ENCODE peak calls at places on chromosomes 3 and 15, in six cellular contexts. J, Z, W, V, D and Q are unnamed samples.

GRCh38 chr3:13002398-13003124 is 70.7 kb downstream of the IQSEC1 start:
- DNase-seq in J (no peak), Z (no peak), W (peak; percentile 89), V (no peak), D (no peak), Q (no peak)

GRCh38 chr3:15610083-15610482 is 8.5 kb downstream of the BTD start:
- DNase-seq in J (peak; percentile 74), Z (no peak), W (no peak), V (no peak), D (no peak), Q (peak; percentile 41)

GRCh38 chr3:12303532-12303931 is 14.7 kb downstream of the PPARG start:
- DNase-seq in J (no peak), Z (no peak), W (no peak), V (no peak), D (no peak), Q (no peak)

GRCh38 chr15:101240364-101240763 is 11.5 kb downstream of the CHSY1 start:
- DNase-seq in J (no peak), Z (no peak), W (no peak), V (no peak), D (no peak), Q (no peak)

GRCh38 chr15:71052356-71052755 is 62.9 kb upstream of the THSD4 start:
- DNase-seq in J (no peak), Z (no peak), W (no peak), V (no peak), D (no peak), Q (no peak)

GRCh38 chr15:74403981-74404563 is 29.7 kb downstream of the SEMA7A start:
- DNase-seq in J (no peak), Z (no peak), W (peak; percentile 95), V (no peak), D (no peak), Q (peak; percentile 59)

GRCh38 chr15:67547836-67548531 is 5.5 kb downstream of the MAP2K5 start:
- DNase-seq in J (no peak), Z (no peak), W (no peak), V (no peak), D (no peak), Q (no peak)

GRCh38 chr15:79640206-79640605 is 208.1 kb downstream of the MINAR1 start:
- DNase-seq in J (no peak), Z (no peak), W (no peak), V (peak; percentile 28), D (no peak), Q (no peak)

GRCh38 chr3:155211940-155212339 is 81.5 kb downstream of the STRIT1 start:
- DNase-seq in J (no peak), Z (no peak), W (no peak), V (no peak), D (no peak), Q (no peak)

GRCh38 chr3:51500632-51501131 is 867 bp upstream of the DCAF1 start:
- DNase-seq in J (no peak), Z (no peak), W (no peak), V (peak; percentile 24), D (no peak), Q (peak; percentile 22)

GRCh38 chr3:13013994-13014754 is 59.1 kb downstream of the IQSEC1 start:
- DNase-seq in J (no peak), Z (no peak), W (no peak), V (no peak), D (no peak), Q (no peak)

GRCh38 chr3:183349421-183350157 is 78.8 kb downstream of the MCF2L2 start:
- DNase-seq in J (no peak), Z (no peak), W (no peak), V (no peak), D (no peak), Q (no peak)

GRCh38 chr15:71800190-71800589 is 10.2 kb upstream of the NR2E3 start:
- DNase-seq in J (no peak), Z (no peak), W (no peak), V (no peak), D (no peak), Q (no peak)

GRCh38 chr3:10278501-10278900 is 14.2 kb downstream of the GHRL start:
- DNase-seq in J (no peak), Z (no peak), W (no peak), V (no peak), D (no peak), Q (no peak)
- H3K4me1 ChIP-seq in J (peaks cover 16% of the 10 kb centered on the region), Z (no peaks in the 10 kb centered on the region), W (peaks cover 4% of the 10 kb centered on the region), V (peaks cover 4% of the 10 kb centered on the region), D (peaks cover 6% of the 10 kb centered on the region), Q (no peaks in the 10 kb centered on the region)

DNA sequence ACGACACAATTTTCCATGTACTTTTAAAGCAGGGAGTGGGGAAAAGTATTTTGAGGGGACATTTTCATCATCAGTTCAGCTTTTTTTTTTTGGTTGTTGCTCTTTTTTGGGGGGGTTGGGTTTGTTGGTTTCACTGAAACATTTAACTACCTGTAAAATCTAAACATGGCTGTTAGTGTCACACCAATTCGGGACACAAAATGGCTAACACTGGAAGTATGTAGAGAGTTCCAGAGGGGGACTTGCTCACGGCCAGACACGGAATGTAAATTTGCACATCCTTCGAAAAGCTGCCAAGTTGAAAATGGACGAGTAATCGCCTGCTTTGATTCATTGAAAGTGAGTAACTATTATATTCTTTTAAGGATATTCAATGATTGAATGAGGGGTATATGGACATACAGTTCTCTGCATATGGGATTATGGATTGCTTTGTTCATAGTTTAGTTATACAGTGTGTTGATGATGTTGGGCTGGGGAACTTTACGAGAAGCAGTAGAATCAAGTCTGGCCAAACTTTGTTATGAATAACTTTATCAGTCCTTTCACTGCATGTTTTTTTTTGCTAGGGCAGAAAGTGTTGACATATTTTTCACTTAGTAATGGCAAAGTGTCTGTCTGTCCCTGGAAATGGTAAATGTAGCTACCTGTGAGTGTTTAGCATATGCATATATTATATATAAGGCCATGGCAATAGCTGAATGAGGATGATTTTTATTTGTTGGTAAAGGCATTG is 31.5 kb downstream of the MBNL1 start:
- DNase-seq in J (no peak), Z (no peak), W (no peak), V (no peak), D (no peak), Q (no peak)
- H3K4me1 ChIP-seq in J (peaks cover 53% of the 10 kb centered on the region), Z (no peaks in the 10 kb centered on the region), W (peaks cover 40% of the 10 kb centered on the region), V (peaks cover 38% of the 10 kb centered on the region), D (peaks cover 73% of the 10 kb centered on the region), Q (peaks cover 5% of the 10 kb centered on the region)

DNA sequence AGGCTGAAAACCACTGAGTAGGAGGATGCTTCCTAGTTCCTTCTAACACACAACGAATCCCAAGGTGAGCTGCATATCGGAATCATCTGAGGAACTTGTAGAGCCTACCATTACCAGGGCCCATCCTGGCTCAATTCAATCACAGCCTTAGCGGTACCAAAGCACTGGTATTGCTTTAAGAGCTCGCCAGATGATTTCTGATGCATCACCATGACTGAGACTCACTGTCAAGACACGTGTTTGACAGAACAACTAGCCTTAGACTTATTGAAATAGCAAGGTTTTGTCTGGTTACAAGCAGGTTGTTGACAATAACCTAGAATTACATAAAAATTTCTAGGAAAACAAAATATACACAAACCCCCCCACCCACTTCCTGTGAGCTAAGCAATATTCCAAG is 68.5 kb downstream of the CBLB start:
- DNase-seq in J (no peak), Z (no peak), W (no peak), V (no peak), D (no peak), Q (no peak)
- H3K4me1 ChIP-seq in J (peaks cover 14% of the 10 kb centered on the region), Z (no peaks in the 10 kb centered on the region), W (peaks cover 37% of the 10 kb centered on the region), V (peaks cover 14% of the 10 kb centered on the region), D (no peaks in the 10 kb centered on the region), Q (peaks cover 4% of the 10 kb centered on the region)

DNA sequence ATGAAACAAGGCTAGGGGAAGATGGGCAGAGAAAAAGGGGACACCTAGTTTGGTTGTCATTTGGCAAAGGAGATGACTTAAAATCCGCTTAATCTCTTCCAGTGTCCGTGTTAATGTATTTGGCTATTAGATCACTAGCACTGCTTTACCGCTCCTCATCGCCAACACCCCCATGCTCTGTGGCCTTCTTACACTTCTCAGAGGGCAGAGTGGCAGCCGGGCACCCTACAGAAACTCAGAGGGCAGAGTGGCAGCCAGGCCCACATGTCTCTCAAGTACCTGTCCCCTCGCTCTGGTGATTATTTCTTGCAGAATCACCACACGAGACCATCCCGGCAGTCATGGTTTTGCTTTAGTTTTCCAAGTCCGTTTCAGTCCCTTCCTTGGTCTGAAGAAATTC is 39.6 kb downstream of the DNASE1L3 start:
- DNase-seq in J (no peak), Z (no peak), W (no peak), V (no peak), D (no peak), Q (no peak)
- H3K4me1 ChIP-seq in J (no peaks in the 10 kb centered on the region), Z (no peaks in the 10 kb centered on the region), W (no peaks in the 10 kb centered on the region), V (peaks cover 17% of the 10 kb centered on the region), D (peaks cover 20% of the 10 kb centered on the region), Q (peaks cover 17% of the 10 kb centered on the region)

DNA sequence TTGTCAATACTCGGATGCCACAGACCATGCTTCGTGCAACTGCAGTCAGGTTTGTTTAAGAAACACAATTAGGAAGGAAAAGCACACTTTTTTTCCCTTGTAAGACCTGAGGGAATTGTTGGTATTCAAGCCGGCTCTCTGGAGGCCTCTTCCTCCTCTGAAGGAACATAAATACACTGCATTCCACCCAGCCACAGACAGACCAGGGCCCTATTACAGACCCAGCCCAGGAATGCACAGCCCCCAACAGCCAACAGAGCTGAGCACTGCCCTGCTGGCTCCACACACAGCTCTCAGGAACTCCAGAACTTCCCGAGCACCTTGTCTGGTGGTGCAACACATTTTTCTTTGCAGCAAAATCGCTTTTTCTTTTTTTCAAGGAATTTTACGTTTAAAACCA is 488.7 kb upstream of the PROK2 start:
- DNase-seq in J (no peak), Z (no peak), W (no peak), V (no peak), D (no peak), Q (no peak)
- H3K4me1 ChIP-seq in J (peaks cover 16% of the 10 kb centered on the region), Z (no peaks in the 10 kb centered on the region), W (peaks cover 37% of the 10 kb centered on the region), V (peaks cover 24% of the 10 kb centered on the region), D (peaks cover 17% of the 10 kb centered on the region), Q (peaks cover 17% of the 10 kb centered on the region)

DNA sequence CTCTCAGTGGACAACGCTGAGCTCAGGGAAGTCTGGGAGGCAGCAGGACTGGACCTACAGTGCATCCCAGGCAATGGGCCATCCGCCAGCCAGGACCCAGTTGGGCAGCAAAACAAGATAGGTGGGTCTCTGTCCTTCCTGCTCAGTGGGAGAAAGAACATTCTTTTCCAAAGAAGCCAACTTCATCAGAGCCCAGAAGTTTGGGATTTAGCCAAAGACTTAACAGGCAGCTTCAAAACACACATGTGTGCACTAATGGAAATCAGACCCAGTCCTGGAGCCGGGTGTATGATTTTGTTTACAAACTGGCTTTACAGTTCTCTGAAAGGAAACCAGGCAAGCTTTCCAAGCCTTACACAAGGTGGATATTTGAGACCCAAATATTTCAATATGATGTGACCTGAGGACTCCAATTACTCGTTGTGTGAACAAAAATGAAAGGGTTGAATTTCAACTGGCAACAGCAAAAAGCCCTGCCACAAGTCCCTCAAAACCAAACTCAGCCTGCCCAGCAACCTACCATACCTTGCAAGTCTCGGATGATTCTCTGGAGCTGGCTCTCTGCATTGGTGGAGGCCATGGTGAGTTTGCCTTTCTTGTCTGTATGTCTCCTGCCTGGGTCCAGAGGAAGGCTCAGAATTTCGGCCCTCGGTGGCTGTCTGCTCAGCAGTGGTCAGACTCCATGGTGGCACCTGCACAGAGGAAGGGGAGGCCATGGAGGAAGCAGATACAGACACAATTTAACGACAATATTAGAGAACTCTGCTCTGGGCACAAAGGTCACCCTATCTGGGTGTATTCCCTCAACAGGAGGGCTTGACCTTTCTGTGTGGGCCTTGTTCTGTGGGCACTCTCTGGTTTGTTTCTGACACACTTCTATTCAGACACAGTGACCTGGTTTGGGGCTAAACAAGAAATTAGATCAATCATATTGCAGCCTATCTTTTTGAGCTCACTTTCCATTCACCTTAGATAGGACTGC is 11.0 kb downstream of the FYCO1 start:
- DNase-seq in J (peak; percentile 42), Z (peak; percentile 24), W (no peak), V (no peak), D (no peak), Q (peak; percentile 76)
- H3K4me1 ChIP-seq in J (peaks cover 97% of the 10 kb centered on the region), Z (peaks cover 4% of the 10 kb centered on the region), W (peaks cover 2% of the 10 kb centered on the region), V (peaks cover 56% of the 10 kb centered on the region), D (peaks cover 58% of the 10 kb centered on the region), Q (peaks cover 59% of the 10 kb centered on the region)